ENCODE peak calls at places on chromosomes 16 and 17, in nine cellular contexts. W is endothelial cell; N is progenitor cell of endocrine pancreas; M is cardiac muscle cell; A is fibroblast of lung; Z is cardiac fibroblast; K is AG09319; C is stomach; T is CD8-positive, alpha-beta T cell. L is an unnamed sample.

GRCh38 chr17:81566461-81567126 is 14.4 kb upstream of the FAAP100 start:
- DNase-seq in A (peak; percentile 89), T (no peak), Z (peak; percentile 97), K (no peak), M (no peak), W (peak; percentile 28), C (peak; percentile 84), N (no peak), L (peak; percentile 78)

GRCh38 chr17:61416540-61417363 is 17.1 kb downstream of the TBX2 start:
- DNase-seq in Z (peak; percentile 89), T (no peak), M (peak; percentile 97), N (peak; percentile 91), C (peak; percentile 74), K (peak; percentile 79), A (peak; percentile 91), W (peak; percentile 96), L (peak; percentile 88)

GRCh38 chr17:4520881-4521600 is 22.4 kb downstream of the SPNS2 start:
- DNase-seq in A (no peak), Z (peak; percentile 19), K (no peak), M (no peak), W (no peak), T (no peak), N (no peak), C (peak; percentile 86), L (no peak)

GRCh38 chr17:72976971-72977767 is 115.3 kb downstream of the SLC39A11 start:
- DNase-seq in A (peak; percentile 89), K (peak; percentile 31), T (no peak), C (peak; percentile 67), W (no peak), N (no peak), Z (peak; percentile 94), M (peak; percentile 66), L (peak; percentile 37)

GRCh38 chr16:67264277-67264676 is 15.1 kb upstream of the PLEKHG4 start:
- DNase-seq in Z (no peak), M (no peak), A (no peak), K (no peak), T (no peak), W (no peak), C (no peak), N (no peak), L (no peak)

GRCh38 chr17:77810536-77810935 is 148.0 kb upstream of the TNRC6C start:
- DNase-seq in W (no peak), M (no peak), Z (peak; percentile 76), A (peak; percentile 77), N (no peak), T (no peak), K (peak; percentile 49), C (no peak), L (no peak)

GRCh38 chr16:66964049-66964448 is 3.0 kb downstream of the CES3 start:
- DNase-seq in A (no peak), T (no peak), W (no peak), M (no peak), Z (no peak), K (no peak), C (no peak), N (no peak), L (no peak)

GRCh38 chr16:66935319-66936011 is at the start of gene CES2:
- DNase-seq in Z (peak; percentile 40), M (no peak), A (peak; percentile 39), C (peak; percentile 86), T (no peak), W (no peak), N (no peak), K (no peak), L (no peak)

GRCh38 chr17:29443041-29443440 is 52.9 kb downstream of the TAOK1 start:
- DNase-seq in T (no peak), A (no peak), C (no peak), K (no peak), W (no peak), M (no peak), N (no peak), Z (no peak), L (no peak)

GRCh38 chr16:65809627-65810026 is 556.9 kb upstream of the CDH5 start:
- DNase-seq in T (no peak), K (no peak), N (no peak), C (no peak), Z (no peak), A (peak; percentile 1), W (no peak), M (no peak), L (no peak)

DNA sequence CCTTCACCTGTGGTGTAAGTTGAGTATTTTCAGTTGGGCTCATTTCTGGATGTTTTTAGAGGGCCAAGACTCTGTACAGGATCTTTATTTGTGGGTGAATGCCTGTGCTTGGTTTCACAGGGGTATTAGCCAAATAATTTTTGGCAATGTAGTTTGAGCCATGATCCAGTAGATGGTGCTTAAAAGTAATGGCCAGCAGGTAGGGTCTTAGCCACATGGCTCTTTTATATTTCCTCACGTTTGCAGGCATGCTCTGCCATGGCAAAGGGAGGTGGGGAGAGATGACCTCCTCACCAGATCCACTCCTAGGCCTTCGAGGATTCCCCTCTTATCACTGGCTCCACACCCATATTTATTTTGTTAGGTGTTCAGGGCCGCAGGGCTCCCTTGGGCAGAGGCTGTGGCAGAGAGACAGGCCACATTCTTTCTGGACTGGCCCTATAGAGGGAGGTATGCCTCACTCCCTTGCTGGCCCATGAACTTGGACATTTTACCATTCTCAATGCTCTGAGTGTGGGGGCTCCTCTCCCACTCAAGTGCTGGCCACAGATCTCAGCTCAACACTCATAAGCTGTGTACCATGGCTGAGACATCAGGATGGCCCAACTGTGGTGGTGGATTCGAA is 417.1 kb downstream of the XYLT1 start:
- DNase-seq in T (no peak), K (no peak), A (no peak), N (no peak), Z (no peak), M (no peak), C (no peak), W (no peak), L (no peak)
- TF ChIP-seq CTCF in T (no peak), K (no peak), A (no peak), N (no peak), Z (no peak), M (no peak), C (no peak), W (no peak), L (no peak)

GRCh38 chr16:64132686-64133085 is 989.2 kb downstream of the CDH11 start:
- DNase-seq in K (no peak), M (no peak), C (no peak), Z (no peak), W (no peak), N (no peak), A (no peak), T (no peak), L (no peak)

GRCh38 chr16:64131423-64131822 is 990.4 kb downstream of the CDH11 start:
- DNase-seq in K (no peak), A (no peak), C (no peak), W (no peak), N (no peak), Z (no peak), M (no peak), T (no peak), L (no peak)

GRCh38 chr16:64130140-64130539 is 991.7 kb downstream of the CDH11 start:
- DNase-seq in M (no peak), C (no peak), Z (no peak), K (no peak), W (no peak), A (no peak), T (no peak), N (no peak), L (no peak)

GRCh38 chr16:64133396-64133795 is 988.5 kb downstream of the CDH11 start:
- DNase-seq in W (no peak), C (no peak), M (no peak), Z (no peak), N (no peak), K (no peak), A (peak; percentile 15), T (no peak), L (no peak)

DNA sequence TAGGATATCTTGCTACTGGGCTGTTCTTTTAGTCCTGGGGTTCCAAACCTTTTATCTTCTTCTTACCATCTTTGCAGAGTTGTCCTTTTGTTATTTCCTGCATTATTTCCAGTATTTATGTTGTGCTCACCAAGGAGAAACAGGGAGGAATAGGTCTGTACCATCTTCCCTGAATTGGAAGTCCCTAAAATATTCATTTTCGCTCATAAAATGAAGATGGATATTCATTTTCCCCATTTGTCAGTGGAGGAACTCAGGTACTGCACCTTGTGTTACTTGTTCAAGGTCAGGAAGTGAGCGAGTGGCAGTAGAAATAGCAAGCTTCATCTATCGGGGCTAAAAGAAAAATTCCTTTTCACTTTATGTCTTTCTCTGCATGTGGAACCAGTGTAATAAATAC is 989.7 kb downstream of the CDH11 start:
- DNase-seq in A (no peak), M (no peak), K (no peak), C (no peak), N (no peak), W (no peak), Z (no peak), T (no peak), L (no peak)
- TF ChIP-seq CTCF in A (no peak), M (no peak), K (no peak), C (no peak), N (peak; percentile 23), W (peak; percentile 52), Z (no peak), T (no peak), L (peak; percentile 20)

DNA sequence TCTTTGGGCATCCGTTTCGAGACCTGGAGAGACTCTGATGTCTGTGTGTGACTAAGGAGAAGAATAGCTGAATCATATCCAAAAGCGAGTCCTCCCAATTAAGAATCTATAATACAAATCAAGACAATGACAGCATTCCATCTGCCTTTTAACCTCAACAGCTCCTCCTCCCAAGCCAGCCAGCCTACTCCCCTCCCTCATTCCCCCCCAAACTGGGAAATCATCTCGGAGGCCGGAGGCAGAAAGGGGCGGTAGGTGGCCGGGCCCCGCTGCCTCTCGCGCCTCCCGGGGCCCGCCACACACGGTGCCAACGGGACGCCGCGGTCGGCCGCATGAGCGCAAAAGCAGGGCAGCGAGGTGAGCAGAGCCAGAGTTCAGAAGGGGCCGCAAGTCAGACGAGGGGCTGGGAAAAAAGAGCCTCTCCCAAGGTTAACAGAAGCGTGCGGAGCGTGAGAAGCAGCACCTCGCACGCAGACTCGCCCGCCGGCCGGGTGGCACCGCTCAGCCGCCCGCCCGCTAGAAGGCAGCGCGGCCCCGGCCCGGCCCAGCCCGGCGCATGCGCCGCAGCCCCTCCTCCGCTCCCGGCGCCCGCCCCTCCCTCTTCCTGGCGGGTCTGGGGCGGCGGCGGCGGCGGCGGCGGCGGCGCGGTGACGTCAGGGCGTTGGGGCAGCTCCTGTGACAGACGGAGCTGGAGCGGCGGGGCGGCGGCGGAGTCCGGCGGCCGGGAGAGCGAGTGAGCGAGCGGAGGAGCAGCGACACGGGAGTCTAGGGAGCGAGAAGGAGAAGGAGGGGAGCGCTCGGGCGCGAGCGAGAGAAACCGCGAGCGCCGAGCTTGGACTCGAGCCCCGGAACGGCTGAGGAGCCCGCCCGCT is at the start of gene PAFAH1B1:
- DNase-seq in M (peak; percentile 95), K (peak; percentile 59), W (peak; percentile 96), A (peak; percentile 77), Z (peak; percentile 93), C (peak; percentile 92), T (peak; percentile 90), N (peak; percentile 93), L (peak; percentile 98)
- TF ChIP-seq CTCF in M (no peak), K (no peak), W (no peak), A (no peak), Z (no peak), C (peak; percentile 7), T (no peak), N (no peak), L (no peak)

DNA sequence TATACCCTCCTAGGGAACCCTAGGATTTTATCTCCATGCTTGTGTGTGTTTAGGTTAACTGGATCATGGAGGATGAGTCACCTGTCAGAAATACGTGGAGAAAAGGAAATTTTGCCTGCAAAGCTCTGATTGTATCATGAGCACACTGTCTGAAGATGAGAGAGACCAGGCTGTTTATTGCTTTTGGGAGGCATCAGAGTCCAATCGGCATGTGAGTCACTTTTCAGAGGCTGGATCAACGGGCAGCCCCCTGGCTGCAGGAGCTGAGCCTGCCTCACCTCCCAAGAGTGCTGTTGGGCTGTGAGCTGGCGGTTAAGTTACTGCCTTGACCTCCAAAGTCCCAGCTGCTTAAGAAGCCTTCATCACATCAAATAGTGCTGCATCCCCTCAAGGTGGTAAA is 41.5 kb upstream of the MED9 start:
- DNase-seq in A (peak; percentile 77), Z (peak; percentile 84), W (no peak), M (no peak), T (no peak), K (peak; percentile 32), N (no peak), C (no peak), L (no peak)
- TF ChIP-seq CTCF in A (peak; percentile 52), Z (peak; percentile 68), W (no peak), M (peak; percentile 39), T (no peak), K (peak; percentile 49), N (no peak), C (no peak), L (no peak)